ENCODE peak calls at places on chromosomes 4 and X, in seven cellular contexts. D, T, E, M, B, A and H are unnamed samples.

GRCh38 chrX:51608071-51608470 is 10.6 kb downstream of the CENPVL3 start:
- DNase-seq in D (peak), E (no peak), A (no peak), M (no peak), T (no peak), B (no peak), H (no peak)

GRCh38 chrX:11908371-11908770 is 150.3 kb downstream of the MSL3 start:
- DNase-seq in D (no peak), B (no peak), E (no peak), T (no peak), M (peak), A (no peak), H (peak)

GRCh38 chrX:74246524-74246923 is 57.5 kb upstream of the ZCCHC13 start:
- DNase-seq in B (no peak), A (no peak), E (no peak), M (no peak), T (no peak), D (peak), H (peak)

GRCh38 chr4:93842512-93843252 is 14.1 kb downstream of the ATOH1 start:
- DNase-seq in A (no peak), E (no peak), D (no peak), B (no peak), M (no peak), T (no peak), H (no peak)

GRCh38 chrX:45715787-45716186 is 515.1 kb upstream of the DIPK2B start:
- DNase-seq in B (no peak), A (no peak), D (peak), E (no peak), M (no peak), T (no peak), H (no peak)

GRCh38 chrX:574355-574754 is 56.2 kb upstream of the SHOX start:
- DNase-seq in E (no peak), A (no peak), M (no peak), B (no peak), D (no peak), T (no peak), H (no peak)

GRCh38 chr4:137359691-137360315 is 172.5 kb downstream of the PCDH18 start:
- DNase-seq in A (no peak), T (no peak), M (no peak), D (peak), E (no peak), B (no peak), H (no peak)

GRCh38 chr4:184983660-184984356 is 34.5 kb upstream of the HELT start:
- DNase-seq in T (no peak), A (peak), B (peak), D (peak), M (peak), E (peak), H (peak)

GRCh38 chrX:53160297-53160983 is 64.6 kb downstream of the KDM5C start:
- DNase-seq in A (no peak), D (peak), E (no peak), M (no peak), B (no peak), T (no peak), H (no peak)

GRCh38 chr4:138111462-138112000 is 130.6 kb downstream of the SLC7A11 start:
- DNase-seq in D (peak), E (no peak), M (no peak), B (no peak), T (no peak), A (no peak), H (peak)

GRCh38 chr4:123891901-123892300 is 495.3 kb downstream of the SPRY1 start:
- DNase-seq in M (no peak), T (no peak), A (no peak), E (no peak), D (no peak), B (no peak), H (no peak)

GRCh38 chrX:54484666-54485065 is 11.4 kb downstream of the FGD1 start:
- DNase-seq in A (no peak), B (no peak), D (peak), E (no peak), T (no peak), M (no peak), H (no peak)

GRCh38 chr4:142446965-142447474 is 399.1 kb downstream of the INPP4B start:
- DNase-seq in E (no peak), B (no peak), M (no peak), T (no peak), A (no peak), D (no peak), H (no peak)

GRCh38 chrX:150504399-150505186 is 63.8 kb upstream of the MTM1 start:
- DNase-seq in T (no peak), D (peak), A (no peak), B (no peak), E (no peak), M (no peak), H (no peak)

GRCh38 chr4:19945501-19945900 is 306.2 kb upstream of the SLIT2 start:
- DNase-seq in D (no peak), B (no peak), M (no peak), A (no peak), E (no peak), T (no peak), H (peak)
- H3K4me3 ChIP-seq in D (no peak), B (no peak), M (no peak), A (no peak), E (no peak), T (no peak), H (peak)

GRCh38 chr4:48683784-48684666 is 96.1 kb downstream of the FRYL start:
- DNase-seq in T (no peak), B (no peak), D (no peak), A (no peak), M (peak), E (no peak), H (no peak)

GRCh38 chr4:48680848-48681568 is 99.1 kb downstream of the FRYL start:
- DNase-seq in T (no peak), M (no peak), B (no peak), D (no peak), E (no peak), A (no peak), H (no peak)

GRCh38 chr4:48686369-48686768 is 93.7 kb downstream of the FRYL start:
- DNase-seq in B (no peak), D (no peak), E (no peak), M (no peak), T (no peak), A (no peak), H (no peak)

GRCh38 chr4:48687313-48687712 is 92.8 kb downstream of the FRYL start:
- DNase-seq in B (no peak), T (no peak), M (no peak), E (no peak), D (no peak), A (no peak), H (no peak)

GRCh38 chr4:48681856-48682255 is 98.2 kb downstream of the FRYL start:
- DNase-seq in T (no peak), D (peak), B (no peak), A (no peak), M (peak), E (no peak), H (peak)
- TF ChIP-seq CTCF in T (peak), D (peak), B (no peak), A (peak), M (peak), E (no peak), H (peak)

DNA sequence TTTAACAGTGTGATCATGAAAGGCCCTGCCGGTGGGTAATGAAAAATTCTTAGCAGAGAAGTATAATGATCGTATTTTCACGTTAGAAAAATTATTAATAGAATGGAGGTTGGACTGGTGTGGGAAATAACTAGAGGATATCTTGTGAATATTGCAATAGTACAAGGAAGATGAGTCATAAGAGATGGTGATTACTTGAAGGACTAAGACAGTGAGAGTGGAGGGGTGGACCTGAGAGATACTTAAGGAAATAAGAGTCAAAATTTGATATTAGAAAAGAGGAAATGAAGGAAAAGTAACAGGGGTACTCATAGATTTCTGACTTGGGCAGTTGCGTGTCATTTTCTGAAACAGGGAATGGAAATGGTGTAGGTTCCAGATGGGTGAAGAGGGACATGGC is 1.8 kb upstream of the USP53 start:
- DNase-seq in M (no peak), B (no peak), T (no peak), E (no peak), A (no peak), D (peak), H (peak)
- H3K4me3 ChIP-seq in M (peak), B (no peak), T (no peak), E (no peak), A (no peak), D (no peak), H (no peak)

GRCh38 chr4:88058295-88058694 is 50.9 kb downstream of the PKD2 start:
- DNase-seq in D (no peak), B (no peak), M (no peak), A (no peak), E (no peak), T (no peak), H (no peak)

GRCh38 chr4:88059781-88060180 is 52.3 kb downstream of the PKD2 start:
- DNase-seq in T (no peak), B (no peak), E (no peak), A (no peak), M (no peak), D (no peak), H (no peak)

GRCh38 chr4:88054229-88054628 is 46.8 kb downstream of the PKD2 start:
- DNase-seq in M (no peak), B (no peak), D (peak), E (no peak), A (no peak), T (no peak), H (no peak)

GRCh38 chr4:88060431-88060830 is 53.0 kb downstream of the PKD2 start:
- DNase-seq in B (no peak), M (no peak), A (no peak), D (no peak), E (no peak), T (no peak), H (no peak)

DNA sequence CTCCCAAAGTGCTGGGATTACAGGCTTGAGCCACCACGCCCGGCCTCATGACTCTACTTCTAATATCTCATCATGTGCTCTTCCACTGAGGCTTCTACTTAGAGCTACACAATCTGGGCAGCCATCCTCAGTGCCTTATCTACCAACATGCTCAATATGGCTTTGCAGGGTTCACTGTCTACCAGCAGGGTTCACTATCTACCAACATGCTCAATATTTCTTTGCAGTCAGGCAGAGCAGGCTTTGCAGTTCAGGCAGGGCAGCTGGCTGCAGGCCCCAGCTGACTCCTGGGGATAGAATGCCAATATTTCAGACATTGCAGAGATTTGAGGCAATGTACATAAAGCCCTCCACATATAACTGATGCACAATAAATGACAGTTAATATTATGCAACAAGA is 47.5 kb downstream of the PKD2 start:
- DNase-seq in D (peak), M (peak), E (peak), B (no peak), A (no peak), T (no peak), H (peak)
- TF ChIP-seq CTCF in D (peak), M (no peak), E (peak), B (peak), A (peak), T (peak), H (peak)